ENCODE peak calls at places on chromosomes 12 and 14, in six cellular contexts. K, G, Z, D, F and R are unnamed samples.
A peak's percentile ranks its signal among the peaks of the same experiment; 100 is the strongest.

GRCh38 chr12:38556647-38557046 is 240.1 kb downstream of the ALG10B start:
- DNase-seq in F (no peak), D (no peak), K (peak; percentile 7), G (no peak), Z (no peak), R (no peak)

GRCh38 chr14:61388173-61388975 is 67.0 kb downstream of the PRKCH start:
- DNase-seq in Z (no peak), K (no peak), G (no peak), F (no peak), D (no peak), R (no peak)

GRCh38 chr12:66149702-66150398 is 19.3 kb upstream of the LLPH start:
- DNase-seq in D (no peak), F (no peak), Z (peak; percentile 64), K (peak; percentile 43), G (peak; percentile 74), R (peak; percentile 93)

GRCh38 chr14:61430066-61430757 is 108.8 kb downstream of the PRKCH start:
- DNase-seq in D (no peak), G (no peak), K (no peak), F (no peak), Z (no peak), R (no peak)

GRCh38 chr12:124620606-124621295 is 53.3 kb upstream of the NCOR2 start:
- DNase-seq in D (no peak), Z (no peak), F (no peak), K (no peak), G (no peak), R (no peak)

GRCh38 chr12:26723379-26724308 is 109.3 kb downstream of the ITPR2 start:
- DNase-seq in F (no peak), G (no peak), Z (no peak), D (no peak), K (no peak), R (no peak)

GRCh38 chr14:92470215-92470614 is 43.4 kb upstream of the RIN3 start:
- DNase-seq in G (no peak), D (no peak), K (peak; percentile 11), Z (no peak), F (no peak), R (no peak)

GRCh38 chr12:49293056-49293956 is 1.6 kb upstream of the PRPH start:
- DNase-seq in D (peak; percentile 73), F (peak; percentile 63), Z (no peak), G (peak; percentile 62), K (peak; percentile 72), R (no peak)

GRCh38 chr12:32893458-32893857 is 3.1 kb downstream of the PKP2 start:
- DNase-seq in D (no peak), Z (no peak), G (no peak), K (peak; percentile 46), F (no peak), R (no peak)

GRCh38 chr14:69827560-69827959 is 30.5 kb upstream of the SLC10A1 start:
- DNase-seq in D (no peak), K (no peak), G (no peak), Z (no peak), F (no peak), R (no peak)

GRCh38 chr12:124852329-124852831 is 11.3 kb downstream of the SCARB1 start:
- DNase-seq in K (no peak), F (peak; percentile 79), Z (peak; percentile 62), G (no peak), D (peak; percentile 88), R (peak; percentile 74)

GRCh38 chr14:59918824-59919581 is 941 bp upstream of the LRRC9 start:
- DNase-seq in F (no peak), Z (peak; percentile 12), D (no peak), G (no peak), K (peak; percentile 43), R (no peak)

GRCh38 chr14:76464856-76465255 is 88.9 kb downstream of the ESRRB start:
- DNase-seq in K (no peak), D (no peak), G (no peak), Z (no peak), F (no peak), R (no peak)

GRCh38 chr14:72607386-72608125 is 286.3 kb downstream of the DPF3 start:
- DNase-seq in K (no peak), G (no peak), D (no peak), Z (no peak), F (no peak), R (no peak)

GRCh38 chr12:132772551-132772950 is 10.9 kb upstream of the ANKLE2 start:
- DNase-seq in Z (peak; percentile 56), G (peak; percentile 34), D (peak; percentile 90), F (no peak), K (no peak), R (peak; percentile 45)

GRCh38 chr12:85424581-85425348 is 144.7 kb downstream of the ALX1 start:
- DNase-seq in G (peak; percentile 45), Z (peak; percentile 51), F (no peak), K (peak; percentile 67), D (no peak), R (peak; percentile 41)

GRCh38 chr12:87678453-87678852 is 350.7 kb downstream of the C12orf50 start:
- DNase-seq in K (no peak), Z (no peak), D (no peak), F (no peak), G (no peak), R (no peak)

GRCh38 chr12:93762912-93763311 is 85.7 kb downstream of the CRADD start:
- DNase-seq in F (no peak), K (no peak), G (no peak), Z (no peak), D (no peak), R (no peak)

GRCh38 chr12:6700646-6701051 is at the start of gene PIANP:
- DNase-seq in F (peak; percentile 72), K (peak; percentile 58), G (peak; percentile 36), Z (peak; percentile 48), D (peak; percentile 86), R (no peak)

GRCh38 chr12:109109756-109110350 is 6.5 kb upstream of the ACACB start:
- DNase-seq in D (peak; percentile 59), Z (no peak), F (no peak), K (no peak), G (no peak), R (no peak)
- H3K27ac ChIP-seq in D (peak overlapping the region; percentile 92), Z (peak overlapping the region; percentile 94), F (peak overlapping the region; percentile 93), K (peak overlapping the region; percentile 90), G (peak overlapping the region; percentile 93), R (no peak overlapping the region)

DNA sequence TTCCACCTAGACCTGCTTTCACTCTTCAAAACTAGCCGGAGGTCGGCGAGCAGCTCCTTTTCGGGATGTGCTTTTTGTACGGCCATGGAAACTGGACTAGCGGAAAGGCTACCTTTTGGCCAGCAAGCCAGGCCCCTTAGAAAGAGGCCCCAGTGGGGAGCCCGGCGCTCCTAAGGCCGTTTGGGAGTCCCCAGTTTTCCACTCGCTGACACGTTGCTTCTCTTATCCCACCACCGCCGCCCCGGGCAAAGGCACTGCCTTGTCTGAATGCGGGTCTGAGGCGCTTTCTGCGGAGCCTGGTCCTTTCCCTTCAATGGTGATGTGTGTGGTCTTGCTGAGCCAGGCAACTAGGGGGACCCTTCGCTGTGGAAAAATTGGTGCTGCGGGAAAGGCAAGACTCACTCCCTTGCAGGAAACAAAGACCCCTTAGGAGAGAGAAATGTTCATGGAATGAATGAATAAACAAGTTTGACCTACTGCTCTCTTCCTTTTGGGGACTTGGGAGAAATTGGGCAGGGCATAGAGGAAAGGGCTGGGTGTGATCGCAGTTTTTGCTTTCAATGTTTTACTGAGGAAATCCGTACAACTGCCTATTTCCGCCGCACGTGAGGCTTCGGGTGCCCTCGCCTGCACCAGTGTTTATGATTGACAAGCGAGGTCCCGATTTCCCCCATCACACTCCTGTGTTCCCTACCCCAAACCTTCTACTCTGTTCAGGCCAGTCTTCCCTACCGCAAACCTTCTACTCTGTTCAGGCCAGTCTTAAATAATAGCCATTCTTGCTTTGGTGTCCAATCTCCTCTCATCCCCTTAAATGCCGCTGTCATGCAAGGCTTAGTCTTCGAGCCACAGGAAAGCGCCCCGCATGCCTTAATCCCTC is 970 bp upstream of the SLC38A2 start:
- DNase-seq in G (peak; percentile 51), D (peak; percentile 91), Z (peak; percentile 55), F (peak; percentile 82), K (peak; percentile 79), R (peak; percentile 45)
- TF ChIP-seq POLR2AphosphoS5 in G (peak; percentile 4), D (peak; percentile 18), Z (no peak), F (peak; percentile 55), K (peak; percentile 35), R (no peak)

DNA sequence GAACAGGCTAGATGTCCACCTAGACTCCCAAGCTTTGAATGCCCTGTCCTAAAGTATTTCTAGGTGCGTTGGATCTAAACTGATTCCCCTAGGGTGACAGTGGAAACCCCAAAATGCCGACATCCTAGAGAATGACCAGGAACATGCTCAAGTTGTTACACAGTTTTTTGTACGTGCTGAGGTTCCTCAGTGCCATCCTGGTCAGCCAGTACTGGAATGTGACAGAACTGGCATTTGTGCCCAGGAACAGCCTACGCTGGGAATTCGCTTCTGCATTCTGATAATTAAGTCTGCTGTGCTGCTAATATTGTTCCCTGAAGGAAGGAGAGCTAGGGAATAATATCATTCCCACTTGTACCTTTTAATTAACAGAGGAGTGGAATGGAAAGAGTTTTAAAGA is 40.3 kb downstream of the BORCS5 start:
- DNase-seq in G (no peak), F (no peak), K (no peak), D (no peak), Z (no peak), R (no peak)
- H3K27ac ChIP-seq in G (peak overlapping the region; percentile 75), F (no peak overlapping the region), K (no peak overlapping the region), D (peak overlapping the region; percentile 5), Z (peak overlapping the region; percentile 35), R (no peak overlapping the region)

GRCh38 chr12:71877335-71878121 is 38.0 kb downstream of the TBC1D15 start:
- DNase-seq in Z (no peak), K (no peak), D (no peak), G (no peak), F (no peak), R (no peak)
- TF ChIP-seq POLR2AphosphoS5 in Z (no peak), K (no peak), D (no peak), G (no peak), F (no peak), R (no peak)

GRCh38 chr14:31766315-31766892 is 205.2 kb downstream of the NUBPL start:
- DNase-seq in G (no peak), F (no peak), D (no peak), K (no peak), Z (no peak), R (no peak)

GRCh38 chr14:31761325-31761724 is 200.1 kb downstream of the NUBPL start:
- DNase-seq in Z (no peak), D (no peak), K (no peak), F (no peak), G (no peak), R (no peak)

GRCh38 chr14:31758941-31759340 is 197.7 kb downstream of the NUBPL start:
- DNase-seq in Z (no peak), F (no peak), K (no peak), D (no peak), G (no peak), R (no peak)

GRCh38 chr14:31760277-31760676 is 199.1 kb downstream of the NUBPL start:
- DNase-seq in K (no peak), F (no peak), G (no peak), Z (no peak), D (no peak), R (no peak)

GRCh38 chr14:31763041-31763440 is 201.8 kb downstream of the NUBPL start:
- DNase-seq in Z (no peak), K (no peak), D (no peak), G (no peak), F (no peak), R (no peak)
- H3K27ac ChIP-seq in Z (peak overlapping the region; percentile 35), K (no peak overlapping the region), D (no peak overlapping the region), G (no peak overlapping the region), F (no peak overlapping the region), R (no peak overlapping the region)

DNA sequence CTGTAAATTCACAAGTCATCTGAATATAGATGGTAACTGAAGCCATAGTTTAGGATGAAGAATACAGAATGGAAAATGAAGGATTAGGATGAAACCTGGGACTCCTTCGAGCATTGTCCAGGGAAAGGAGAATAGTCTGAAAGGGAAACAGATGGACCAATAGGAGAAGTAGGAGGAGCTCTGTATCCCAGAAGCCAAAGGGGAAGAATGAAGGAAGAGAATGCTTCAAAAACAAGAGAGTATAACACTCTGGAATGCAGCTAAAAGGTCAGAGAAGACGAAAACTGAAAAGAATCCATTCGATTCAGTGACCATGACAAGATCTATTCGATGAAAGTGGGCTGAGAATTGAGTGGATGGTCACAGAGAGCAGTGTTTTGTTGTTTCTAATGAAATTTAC is 1.0 kb downstream of the GMFB start:
- DNase-seq in K (peak; percentile 44), D (no peak), G (no peak), Z (no peak), F (no peak), R (no peak)
- TF ChIP-seq POLR2AphosphoS5 in K (peak; percentile 29), D (no peak), G (no peak), Z (no peak), F (peak; percentile 44), R (no peak)